ENCODE peak calls at places on chromosomes 7 and 10, in five cellular contexts. One of them, this sample, is unnamed.

GRCh38 chr10:6306917-6307316 is 104.2 kb downstream of the PFKFB3 start:
- DNase-seq in GM12878: no peak
- DNase-seq in transverse colon: no peak
- DNase-seq in IMR-90: no peak
- DNase-seq in uterus: no peak
- DNase-seq in this sample: peak

GRCh38 chr10:73910764-73911552 is at the start of gene PLAU:
- DNase-seq in transverse colon: peak
- DNase-seq in uterus: no peak
- DNase-seq in IMR-90: peak
- DNase-seq in GM12878: no peak
- DNase-seq in this sample: peak

GRCh38 chr7:76509931-76510877 is at the start of gene UPK3B:
- DNase-seq in GM12878: no peak
- DNase-seq in transverse colon: no peak
- DNase-seq in uterus: no peak
- DNase-seq in IMR-90: no peak
- DNase-seq in this sample: no peak

GRCh38 chr10:72697711-72698110 is 5.8 kb downstream of the MCU start:
- DNase-seq in uterus: no peak
- DNase-seq in IMR-90: no peak
- DNase-seq in GM12878: no peak
- DNase-seq in transverse colon: no peak
- DNase-seq in this sample: no peak

GRCh38 chr7:140684066-140684950 is 11.6 kb downstream of the ADCK2 start:
- DNase-seq in GM12878: no peak
- DNase-seq in uterus: no peak
- DNase-seq in IMR-90: no peak
- DNase-seq in transverse colon: no peak
- DNase-seq in this sample: peak

GRCh38 chr10:99393036-99393435 is 37.4 kb downstream of the GOT1 start:
- DNase-seq in IMR-90: peak
- DNase-seq in uterus: no peak
- DNase-seq in transverse colon: no peak
- DNase-seq in GM12878: no peak
- DNase-seq in this sample: no peak

GRCh38 chr10:117553815-117554172 is 11.2 kb downstream of the EMX2 start:
- DNase-seq in transverse colon: no peak
- DNase-seq in uterus: no peak
- DNase-seq in IMR-90: no peak
- DNase-seq in GM12878: no peak
- DNase-seq in this sample: peak

GRCh38 chr10:118276727-118277126 is 65.4 kb downstream of the FAM204A start:
- DNase-seq in uterus: peak
- DNase-seq in transverse colon: no peak
- DNase-seq in GM12878: no peak
- DNase-seq in IMR-90: no peak
- DNase-seq in this sample: no peak

GRCh38 chr7:157521752-157522151 is 184.9 kb downstream of the DNAJB6 start:
- DNase-seq in GM12878: no peak
- DNase-seq in IMR-90: no peak
- DNase-seq in transverse colon: no peak
- DNase-seq in uterus: no peak
- DNase-seq in this sample: peak

GRCh38 chr7:129334473-129334872 is 99.8 kb upstream of the STRIP2 start:
- DNase-seq in IMR-90: no peak
- DNase-seq in transverse colon: no peak
- DNase-seq in uterus: no peak
- DNase-seq in GM12878: no peak
- DNase-seq in this sample: no peak

GRCh38 chr7:47636693-47637175 is 54.8 kb upstream of the TNS3 start:
- DNase-seq in IMR-90: no peak
- DNase-seq in uterus: no peak
- DNase-seq in transverse colon: no peak
- DNase-seq in GM12878: no peak
- DNase-seq in this sample: no peak

GRCh38 chr10:11205026-11205772 is 187.5 kb downstream of the CELF2 start:
- DNase-seq in GM12878: no peak
- DNase-seq in uterus: no peak
- DNase-seq in IMR-90: peak
- DNase-seq in transverse colon: no peak
- DNase-seq in this sample: no peak

GRCh38 chr7:142568430-142569097 is 180.7 kb upstream of the PRSS1 start:
- DNase-seq in transverse colon: no peak
- DNase-seq in GM12878: no peak
- DNase-seq in uterus: no peak
- DNase-seq in IMR-90: peak
- DNase-seq in this sample: no peak

GRCh38 chr10:124240721-124241350 is 147.4 kb upstream of the CHST15 start:
- DNase-seq in GM12878: no peak
- DNase-seq in IMR-90: no peak
- DNase-seq in transverse colon: peak
- DNase-seq in uterus: no peak
- DNase-seq in this sample: no peak

GRCh38 chr10:17851611-17852010 is 42.5 kb downstream of the MRC1 start:
- DNase-seq in GM12878: no peak
- DNase-seq in uterus: no peak
- DNase-seq in transverse colon: peak
- DNase-seq in IMR-90: no peak
- DNase-seq in this sample: peak

GRCh38 chr7:92833766-92834605 is 2.4 kb downstream of the CDK6 start:
- DNase-seq in IMR-90: peak
- DNase-seq in transverse colon: peak
- DNase-seq in uterus: peak
- DNase-seq in GM12878: no peak
- DNase-seq in this sample: peak

GRCh38 chr10:24417053-24417452 is 208.1 kb downstream of the KIAA1217 start:
- DNase-seq in IMR-90: no peak
- DNase-seq in GM12878: no peak
- DNase-seq in transverse colon: no peak
- DNase-seq in uterus: no peak
- DNase-seq in this sample: no peak

GRCh38 chr7:30028749-30029635 is 780 bp downstream of the PLEKHA8 start:
- DNase-seq in uterus: no peak
- DNase-seq in GM12878: no peak
- DNase-seq in transverse colon: no peak
- DNase-seq in IMR-90: peak
- DNase-seq in this sample: peak

GRCh38 chr10:84176836-84177474 is 3.4 kb downstream of the GPR15LG start:
- DNase-seq in IMR-90: no peak
- DNase-seq in GM12878: no peak
- DNase-seq in transverse colon: no peak
- DNase-seq in uterus: no peak
- DNase-seq in this sample: peak

GRCh38 chr10:2633630-2634029 is 433.7 kb upstream of the PFKP start:
- DNase-seq in uterus: no peak
- DNase-seq in transverse colon: no peak
- DNase-seq in IMR-90: no peak
- DNase-seq in GM12878: no peak
- DNase-seq in this sample: no peak

GRCh38 chr7:80500325-80500724 is 11.5 kb downstream of the GNAT3 start:
- DNase-seq in transverse colon: no peak
- DNase-seq in IMR-90: no peak
- DNase-seq in GM12878: no peak
- DNase-seq in uterus: no peak
- DNase-seq in this sample: no peak

GRCh38 chr7:80496586-80496985 is 15.3 kb downstream of the GNAT3 start:
- DNase-seq in uterus: no peak
- DNase-seq in GM12878: no peak
- DNase-seq in IMR-90: peak
- DNase-seq in transverse colon: no peak
- DNase-seq in this sample: no peak

GRCh38 chr7:80499350-80499955 is 12.4 kb downstream of the GNAT3 start:
- DNase-seq in GM12878: no peak
- DNase-seq in transverse colon: no peak
- DNase-seq in uterus: peak
- DNase-seq in IMR-90: peak
- DNase-seq in this sample: peak

GRCh38 chr7:80493121-80493849 is 18.6 kb downstream of the GNAT3 start:
- DNase-seq in IMR-90: no peak
- DNase-seq in GM12878: no peak
- DNase-seq in uterus: no peak
- DNase-seq in transverse colon: no peak
- DNase-seq in this sample: no peak

GRCh38 chr7:80498481-80499349 is 13.1 kb downstream of the GNAT3 start:
- DNase-seq in GM12878: no peak
- DNase-seq in transverse colon: no peak
- DNase-seq in uterus: no peak
- DNase-seq in IMR-90: peak
- DNase-seq in this sample: no peak
- H3K4me3 ChIP-seq in GM12878: no peak
- H3K4me3 ChIP-seq in transverse colon: no peak
- H3K4me3 ChIP-seq in uterus: no peak
- H3K4me3 ChIP-seq in IMR-90: no peak
- H3K4me3 ChIP-seq in this sample: no peak

GRCh38 chr10:3853547-3853989 is 68.6 kb upstream of the KLF6 start:
- DNase-seq in transverse colon: peak
- DNase-seq in uterus: peak
- DNase-seq in GM12878: no peak
- DNase-seq in IMR-90: no peak
- DNase-seq in this sample: no peak
- TF ChIP-seq POLR2A in transverse colon: peak
- TF ChIP-seq POLR2A in uterus: no peak
- TF ChIP-seq POLR2A in GM12878: no peak
- TF ChIP-seq POLR2A in IMR-90: no peak
- TF ChIP-seq POLR2A in this sample: no peak

GRCh38 chr7:50660040-50660829 is 95.0 kb upstream of the DDC start:
- DNase-seq in uterus: peak
- DNase-seq in transverse colon: peak
- DNase-seq in IMR-90: no peak
- DNase-seq in GM12878: no peak
- DNase-seq in this sample: no peak

GRCh38 chr7:50662059-50662689 is 97.0 kb upstream of the DDC start:
- DNase-seq in uterus: no peak
- DNase-seq in GM12878: no peak
- DNase-seq in transverse colon: no peak
- DNase-seq in IMR-90: no peak
- DNase-seq in this sample: no peak

GRCh38 chr7:50662996-50663395 is 97.8 kb upstream of the DDC start:
- DNase-seq in IMR-90: no peak
- DNase-seq in GM12878: no peak
- DNase-seq in transverse colon: no peak
- DNase-seq in uterus: no peak
- DNase-seq in this sample: peak

GRCh38 chr7:50660830-50661175 is 95.6 kb upstream of the DDC start:
- DNase-seq in GM12878: no peak
- DNase-seq in IMR-90: no peak
- DNase-seq in transverse colon: no peak
- DNase-seq in uterus: no peak
- DNase-seq in this sample: no peak

DNA sequence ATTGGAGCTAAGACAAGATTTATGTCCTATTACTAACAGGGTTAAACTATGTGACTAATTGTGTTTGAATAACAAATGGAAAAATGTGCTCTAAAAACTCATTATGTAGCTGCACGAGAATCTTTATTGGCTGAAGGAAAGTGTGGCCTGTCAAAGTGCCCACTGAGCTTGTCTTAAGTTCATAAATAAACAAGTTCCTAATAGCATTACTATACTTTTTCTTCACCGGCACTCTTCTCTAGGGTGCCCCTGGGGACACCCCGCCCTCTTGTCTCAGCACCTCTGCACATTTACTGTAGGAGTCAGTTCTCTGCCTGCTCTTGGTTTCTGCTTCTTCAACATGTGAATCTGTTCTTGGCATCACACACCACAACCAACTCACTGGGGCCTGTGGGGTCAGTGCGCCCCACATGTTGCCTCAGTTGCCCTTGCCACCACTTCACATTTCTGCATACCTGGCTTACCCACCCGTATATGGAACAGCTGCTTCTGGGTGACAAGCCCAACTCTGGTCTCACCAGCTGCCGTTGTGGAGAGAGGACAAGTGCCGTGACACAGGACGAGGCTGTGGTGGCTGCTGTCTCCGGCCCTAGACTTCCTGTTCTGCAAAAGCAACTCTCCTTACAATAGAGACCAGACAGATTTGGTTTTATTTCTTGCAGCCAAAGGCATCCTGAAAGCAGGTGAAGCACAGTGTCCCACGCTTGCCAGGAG is 96.3 kb upstream of the DDC start:
- DNase-seq in IMR-90: no peak
- DNase-seq in transverse colon: no peak
- DNase-seq in GM12878: no peak
- DNase-seq in uterus: no peak
- DNase-seq in this sample: no peak
- H3K4me3 ChIP-seq in IMR-90: no peak
- H3K4me3 ChIP-seq in transverse colon: no peak
- H3K4me3 ChIP-seq in GM12878: no peak
- H3K4me3 ChIP-seq in uterus: no peak
- H3K4me3 ChIP-seq in this sample: no peak

GRCh38 chr7:149871576-149871975 is 2.2 kb upstream of the ATP6V0E2 start:
- DNase-seq in GM12878: no peak
- DNase-seq in uterus: no peak
- DNase-seq in IMR-90: no peak
- DNase-seq in transverse colon: no peak
- DNase-seq in this sample: peak

GRCh38 chr7:149874644-149875028 is 867 bp downstream of the ATP6V0E2 start:
- DNase-seq in uterus: no peak
- DNase-seq in IMR-90: no peak
- DNase-seq in GM12878: no peak
- DNase-seq in transverse colon: no peak
- DNase-seq in this sample: peak

GRCh38 chr7:149873968-149874643 is at the start of gene ATP6V0E2:
- DNase-seq in GM12878: no peak
- DNase-seq in IMR-90: no peak
- DNase-seq in transverse colon: no peak
- DNase-seq in uterus: no peak
- DNase-seq in this sample: no peak

GRCh38 chr7:149872419-149873073 is 1.2 kb upstream of the ATP6V0E2 start:
- DNase-seq in IMR-90: peak
- DNase-seq in uterus: peak
- DNase-seq in transverse colon: peak
- DNase-seq in GM12878: no peak
- DNase-seq in this sample: peak

DNA sequence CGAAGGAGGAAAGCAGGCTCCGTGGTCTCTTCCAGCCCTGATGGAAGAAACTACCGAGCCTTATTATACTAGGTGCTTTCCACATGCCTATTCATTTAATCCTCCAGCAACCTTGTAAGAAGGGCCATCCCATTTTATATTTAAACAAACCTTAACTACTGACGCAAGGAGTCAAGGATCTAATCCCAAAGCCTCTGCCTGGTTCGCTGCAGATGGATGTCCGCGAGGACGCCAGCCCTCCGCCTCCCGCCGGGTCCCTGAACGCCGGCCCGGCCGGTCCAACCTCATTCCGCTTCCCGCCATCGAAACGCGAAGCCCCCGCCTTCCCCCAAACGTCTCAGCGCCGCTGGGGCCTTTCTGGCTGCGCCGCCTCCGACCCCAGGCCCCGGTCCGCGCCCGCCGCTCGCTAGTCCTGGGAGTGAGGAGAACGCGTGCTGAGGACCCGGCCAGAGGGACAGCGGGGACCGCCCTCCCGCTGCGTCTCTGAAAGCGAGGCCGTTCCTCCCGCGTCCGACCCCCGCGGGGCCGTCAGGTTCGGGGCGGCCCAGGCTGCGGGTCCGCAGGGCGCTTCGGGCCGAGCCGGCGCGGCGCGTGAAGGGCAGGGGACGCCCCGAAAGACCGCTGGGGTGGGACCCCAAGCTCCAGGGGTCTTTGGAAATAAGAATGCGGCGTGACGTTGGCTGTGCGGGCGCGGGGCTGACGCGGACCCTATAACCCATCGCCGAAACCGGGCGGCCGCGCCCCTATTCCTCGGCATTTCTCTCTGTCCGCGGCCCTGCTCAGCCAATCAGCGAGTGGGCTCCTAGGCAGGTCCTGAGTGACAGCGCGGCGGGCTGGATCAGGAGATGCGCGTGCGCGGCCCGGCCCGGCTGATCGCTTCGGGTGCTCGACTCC is 448 bp upstream of the ATP6V0E2 start:
- DNase-seq in GM12878: peak
- DNase-seq in transverse colon: peak
- DNase-seq in IMR-90: peak
- DNase-seq in uterus: peak
- DNase-seq in this sample: peak
- TF ChIP-seq POLR2A in GM12878: peak
- TF ChIP-seq POLR2A in transverse colon: peak
- TF ChIP-seq POLR2A in IMR-90: peak
- TF ChIP-seq POLR2A in uterus: peak
- TF ChIP-seq POLR2A in this sample: no peak